ENCODE peak calls at places on chromosomes 12 and 14, in four cellular contexts. One of them, this sample, is unnamed.

GRCh38 chr12:52529846-52530245 is 9.7 kb upstream of the KRT5 start:
- DNase-seq in DND-41: no peak
- DNase-seq in HFFc6: no peak
- DNase-seq in aorta: no peak
- DNase-seq in this sample: no peak

GRCh38 chr14:72647782-72648181 is 246.1 kb downstream of the DPF3 start:
- DNase-seq in DND-41: no peak
- DNase-seq in HFFc6: no peak
- DNase-seq in aorta: no peak
- DNase-seq in this sample: no peak

GRCh38 chr12:117216686-117217085 is 26.4 kb upstream of the FBXO21 start:
- DNase-seq in DND-41: no peak
- DNase-seq in HFFc6: no peak
- DNase-seq in aorta: no peak
- DNase-seq in this sample: no peak

GRCh38 chr12:47839214-47839613 is 19.5 kb upstream of the HDAC7 start:
- DNase-seq in DND-41: no peak
- DNase-seq in HFFc6: no peak
- DNase-seq in aorta: no peak
- DNase-seq in this sample: no peak

GRCh38 chr14:59067135-59067894 is 121.2 kb upstream of the DAAM1 start:
- DNase-seq in DND-41: no peak
- DNase-seq in HFFc6: no peak
- DNase-seq in aorta: no peak
- DNase-seq in this sample: no peak

GRCh38 chr14:69316449-69317391 is 56.8 kb downstream of the GALNT16 start:
- DNase-seq in DND-41: no peak
- DNase-seq in HFFc6: peak
- DNase-seq in aorta: peak
- DNase-seq in this sample: no peak

GRCh38 chr12:47021298-47021697 is 58.1 kb upstream of the PCED1B start:
- DNase-seq in DND-41: peak
- DNase-seq in HFFc6: peak
- DNase-seq in aorta: no peak
- DNase-seq in this sample: peak

GRCh38 chr14:83816755-83817154 is 1713.2 kb upstream of the FLRT2 start:
- DNase-seq in DND-41: no peak
- DNase-seq in HFFc6: no peak
- DNase-seq in aorta: no peak
- DNase-seq in this sample: no peak

GRCh38 chr12:81863406-81863805 is 104.3 kb upstream of the PPFIA2 start:
- DNase-seq in DND-41: no peak
- DNase-seq in HFFc6: no peak
- DNase-seq in aorta: no peak
- DNase-seq in this sample: no peak

GRCh38 chr12:1044697-1045096 is 53.7 kb downstream of the ERC1 start:
- DNase-seq in DND-41: no peak
- DNase-seq in HFFc6: peak
- DNase-seq in aorta: no peak
- DNase-seq in this sample: no peak

GRCh38 chr12:2944401-2945047 is 14.7 kb upstream of the TEAD4 start:
- DNase-seq in DND-41: peak
- DNase-seq in HFFc6: no peak
- DNase-seq in aorta: no peak
- DNase-seq in this sample: no peak

This sample was measured in Jurkat, Clone E6-1.